ENCODE peak calls at places on chromosomes 13 and 19, in five cellular contexts. A is Peyer's patch; I is CD8-positive, alpha-beta T cell; V is colonic mucosa; R is left ventricle myocardium inferior. D is an unnamed sample. For H3K4me1, the result is how much of the 10 kb centered on the place peaks cover.

GRCh38 chr13:98471895-98472294 is 105.0 kb downstream of the STK24 start:
- DNase-seq in A (peak), I (no peak), V (no peak), R (peak), D (peak)

GRCh38 chr19:305240-306150 is 14.3 kb upstream of the PLPP2 start:
- DNase-seq in A (peak), I (no peak), V (no peak), R (no peak), D (no peak)

GRCh38 chr19:7928741-7929701 is 3.1 kb upstream of the CTXN1 start:
- DNase-seq in A (peak), I (peak), V (no peak), R (no peak), D (no peak)

GRCh38 chr13:111304041-111304544 is 16.3 kb upstream of the TEX29 start:
- DNase-seq in A (peak), I (no peak), V (no peak), R (no peak), D (no peak)

GRCh38 chr13:106533101-106533939 is 2.1 kb downstream of the EFNB2 start:
- DNase-seq in A (peak), I (no peak), V (peak), R (peak), D (peak)

GRCh38 chr13:50592412-50593145 is 250.9 kb downstream of the DLEU7 start:
- DNase-seq in A (no peak), I (no peak), V (no peak), R (no peak), D (no peak)

GRCh38 chr13:110557610-110558305 is 3.8 kb downstream of the RAB20 start:
- DNase-seq in A (no peak), I (no peak), V (no peak), R (no peak), D (no peak)

GRCh38 chr19:4013886-4014540 is 6.5 kb downstream of the PIAS4 start:
- DNase-seq in A (no peak), I (no peak), V (no peak), R (no peak), D (no peak)

GRCh38 chr13:26923824-26924605 is 163.4 kb upstream of the GPR12 start:
- DNase-seq in A (no peak), I (no peak), V (no peak), R (no peak), D (no peak)

GRCh38 chr13:65540064-65540635 is 1690.0 kb downstream of the PCDH9 start:
- DNase-seq in A (no peak), I (no peak), V (no peak), R (no peak), D (no peak)

GRCh38 chr13:112741835-112742570 is 52.2 kb downstream of the ATP11A start:
- DNase-seq in A (peak), I (no peak), V (no peak), R (no peak), D (no peak)

GRCh38 chr13:46354143-46355087 is 32.6 kb downstream of the RUBCNL start:
- DNase-seq in A (no peak), I (no peak), V (no peak), R (no peak), D (no peak)

GRCh38 chr19:31312004-31312403 is 37.2 kb downstream of the TSHZ3 start:
- DNase-seq in A (peak), I (no peak), V (no peak), R (no peak), D (peak)

GRCh38 chr13:29698106-29698505 is 102.6 kb upstream of the SLC7A1 start:
- DNase-seq in A (no peak), I (no peak), V (no peak), R (no peak), D (no peak)

GRCh38 chr13:95858286-95859075 is 181.5 kb downstream of the DNAJC3 start:
- DNase-seq in A (no peak), I (no peak), V (no peak), R (no peak), D (no peak)

GRCh38 chr19:5623397-5624153 is 692 bp downstream of the SAFB start:
- DNase-seq in A (peak), I (no peak), V (peak), R (no peak), D (no peak)

GRCh38 chr13:113034451-113035208 is 65.6 kb downstream of the MCF2L start:
- DNase-seq in A (peak), I (no peak), V (peak), R (no peak), D (peak)

GRCh38 chr13:29239653-29240525 is 355.6 kb downstream of the SLC7A1 start:
- DNase-seq in A (no peak), I (no peak), V (no peak), R (no peak), D (no peak)

GRCh38 chr19:8304841-8305621 is 3.1 kb downstream of the CD320 start:
- DNase-seq in A (peak), I (no peak), V (peak), R (no peak), D (no peak)

GRCh38 chr19:15464394-15465385 is at the start of gene RASAL3:
- DNase-seq in A (peak), I (peak), V (peak), R (no peak), D (no peak)

GRCh38 chr19:38004505-38005223 is 97.7 kb downstream of the SIPA1L3 start:
- DNase-seq in A (peak), I (no peak), V (peak), R (peak), D (peak)

GRCh38 chr19:38003427-38004099 is 96.6 kb downstream of the SIPA1L3 start:
- DNase-seq in A (peak), I (no peak), V (peak), R (peak), D (peak)

GRCh38 chr19:38005224-38005614 is 98.2 kb downstream of the SIPA1L3 start:
- DNase-seq in A (no peak), I (no peak), V (no peak), R (no peak), D (no peak)

GRCh38 chr19:38006361-38007045 is 99.5 kb downstream of the SIPA1L3 start:
- DNase-seq in A (no peak), I (no peak), V (no peak), R (no peak), D (no peak)

GRCh38 chr19:38004100-38004504 is 97.1 kb downstream of the SIPA1L3 start:
- DNase-seq in A (no peak), I (no peak), V (no peak), R (no peak), D (no peak)
- H3K4me1 ChIP-seq in A (under half), I (under half), V (under half), R (under half), D (under half)

GRCh38 chr13:30736921-30737320 is 1.6 kb downstream of the ALOX5AP start:
- DNase-seq in A (no peak), I (no peak), V (no peak), R (no peak), D (no peak)
- H3K4me3 ChIP-seq in A (peak), I (peak), V (no peak), R (peak), D (peak)

GRCh38 chr13:79456051-79456450 is 24.9 kb upstream of the NDFIP2 start:
- DNase-seq in A (no peak), I (no peak), V (no peak), R (no peak), D (no peak)
- H3K27ac ChIP-seq in A (no peak), I (no peak), V (no peak), R (no peak), D (no peak)

DNA sequence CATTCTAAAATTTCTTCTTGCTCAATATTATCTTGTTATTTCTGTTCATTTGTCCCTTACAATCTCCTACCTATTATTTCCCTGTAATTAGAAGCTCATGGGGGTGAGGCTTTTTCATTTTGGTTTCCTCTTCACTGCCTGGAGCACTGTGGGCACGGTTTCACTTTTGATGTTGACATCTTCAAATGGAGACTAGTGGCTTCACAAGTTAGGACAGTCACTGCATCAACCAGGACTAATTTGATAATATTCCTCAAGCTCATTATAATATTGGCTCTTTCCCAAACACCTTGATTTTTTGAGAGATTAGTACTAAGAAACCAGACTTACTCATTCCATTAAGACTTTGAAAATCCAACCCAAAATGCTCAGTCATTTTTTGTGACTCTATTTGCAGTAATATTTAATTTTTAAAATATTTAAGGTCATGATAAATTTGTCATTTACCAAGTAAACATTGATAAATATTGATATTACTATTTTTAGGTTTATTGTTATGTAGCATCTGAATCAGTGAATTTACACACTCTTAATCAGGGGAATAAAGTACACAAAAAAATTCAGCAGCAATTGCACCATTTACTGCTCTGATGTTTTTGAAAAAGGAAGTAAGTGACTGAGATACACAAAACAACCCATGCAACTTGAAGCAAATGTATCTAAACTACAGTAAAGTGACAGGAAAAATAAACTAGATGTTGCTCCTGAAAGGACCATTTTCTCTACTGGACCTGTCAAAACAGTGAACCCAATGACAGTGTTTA is 28.8 kb upstream of the RCBTB2 start:
- DNase-seq in A (no peak), I (no peak), V (no peak), R (no peak), D (no peak)
- H3K4me1 ChIP-seq in A (under half), I (under half), V (under half), R (under half), D (under half)